ENCODE peak calls at places on chromosomes 4 and X, in four cellular contexts. W, N, M and O are unnamed samples.

GRCh38 chr4:87219648-87220093 is 747 bp downstream of the KLHL8 start:
- DNase-seq in W (peak), N (peak), M (peak), O (peak)

GRCh38 chr4:153471691-153472080 is 5.5 kb downstream of the TMEM131L start:
- DNase-seq in W (no peak), N (no peak), M (no peak), O (no peak)

GRCh38 chrX:10041383-10041782 is 74.2 kb downstream of the CLDN34 start:
- DNase-seq in W (peak), N (peak), M (no peak), O (no peak)

GRCh38 chrX:102863735-102864134 is 73.3 kb upstream of the RAB40AL start:
- DNase-seq in W (peak), N (peak), M (peak), O (peak)

GRCh38 chr4:187370918-187371317 is 624.7 kb upstream of the ZFP42 start:
- DNase-seq in W (no peak), N (no peak), M (peak), O (no peak)

GRCh38 chr4:82201303-82201702 is 172.5 kb downstream of the HNRNPD start:
- DNase-seq in W (no peak), N (no peak), M (no peak), O (no peak)

GRCh38 chr4:54659213-54660144 is 1.7 kb downstream of the KIT start:
- DNase-seq in W (peak), N (peak), M (peak), O (no peak)

GRCh38 chr4:168880811-168881595 is 129.1 kb downstream of the CBR4 start:
- DNase-seq in W (no peak), N (no peak), M (no peak), O (no peak)

GRCh38 chr4:54840992-54841768 is 183.4 kb downstream of the KIT start:
- DNase-seq in W (no peak), N (peak), M (peak), O (peak)

GRCh38 chr4:184812181-184812542 is 13.6 kb downstream of the ACSL1 start:
- DNase-seq in W (no peak), N (no peak), M (no peak), O (no peak)

GRCh38 chr4:80334568-80334967 is 962 bp upstream of the CFAP299 start:
- DNase-seq in W (no peak), N (no peak), M (no peak), O (no peak)

GRCh38 chr4:38717604-38718003 is 53.6 kb downstream of the KLF3 start:
- DNase-seq in W (no peak), N (peak), M (no peak), O (no peak)

GRCh38 chr4:2251073-2251794 is 9.3 kb upstream of the HAUS3 start:
- DNase-seq in W (no peak), N (no peak), M (no peak), O (no peak)